ENCODE peak calls at places on chromosomes 16 and 17, in eight cellular contexts. Q is IMR-90, K is neural progenitor cell, O is H9, E is H1, H is HCT116, N is fibroblast of lung, I is Karpas-422. D is an unnamed sample. For H3K27me3, the result is how much of the 10 kb centered on the place peaks cover.

GRCh38 chr16:13244770-13245169 is 343.4 kb downstream of the SHISA9 start:
- DNase-seq in I (no peak), O (no peak), H (no peak), N (no peak), Q (no peak), K (no peak), E (no peak), D (no peak)

GRCh38 chr17:63444457-63444856 is 1.6 kb downstream of the CYB561 start:
- DNase-seq in H (no peak), I (no peak), Q (no peak), K (no peak), E (no peak), O (no peak), N (no peak), D (no peak)

GRCh38 chr17:31915456-31916100 is 14.1 kb upstream of the UTP6 start:
- DNase-seq in N (peak), E (no peak), O (no peak), K (no peak), Q (peak), H (no peak), I (no peak), D (no peak)

GRCh38 chr17:39144414-39144813 is 7.0 kb downstream of the PLXDC1 start:
- DNase-seq in H (no peak), O (no peak), I (no peak), Q (peak), E (no peak), K (no peak), N (peak), D (no peak)

GRCh38 chr16:81003610-81004460 is 2.9 kb downstream of the CMC2 start:
- DNase-seq in H (no peak), Q (peak), I (no peak), E (no peak), O (no peak), N (peak), K (no peak), D (no peak)

GRCh38 chr16:19912445-19913305 is 28.0 kb upstream of the GPRC5B start:
- DNase-seq in O (no peak), H (peak), N (peak), K (no peak), I (no peak), E (no peak), Q (peak), D (no peak)

GRCh38 chr16:88570691-88571092 is 489 bp downstream of the ZC3H18 start:
- DNase-seq in O (no peak), Q (no peak), I (peak), N (peak), K (peak), E (no peak), H (no peak), D (peak)

GRCh38 chr17:77328823-77329740 is 188.3 kb downstream of the SEC14L1 start:
- DNase-seq in N (no peak), K (no peak), E (no peak), I (no peak), H (no peak), Q (no peak), O (peak), D (no peak)

GRCh38 chr17:3748576-3748975 is 24.9 kb downstream of the HASPIN start:
- DNase-seq in I (no peak), H (no peak), K (no peak), N (no peak), Q (no peak), O (no peak), E (no peak), D (no peak)

GRCh38 chr17:10149573-10150399 is 48.6 kb downstream of the GAS7 start:
- DNase-seq in H (peak), K (no peak), E (no peak), I (peak), N (peak), O (no peak), Q (peak), D (peak)

GRCh38 chr17:47946929-47947397 is 5.6 kb downstream of the PNPO start:
- DNase-seq in Q (peak), H (peak), O (peak), N (peak), K (peak), I (peak), E (peak), D (peak)

DNA sequence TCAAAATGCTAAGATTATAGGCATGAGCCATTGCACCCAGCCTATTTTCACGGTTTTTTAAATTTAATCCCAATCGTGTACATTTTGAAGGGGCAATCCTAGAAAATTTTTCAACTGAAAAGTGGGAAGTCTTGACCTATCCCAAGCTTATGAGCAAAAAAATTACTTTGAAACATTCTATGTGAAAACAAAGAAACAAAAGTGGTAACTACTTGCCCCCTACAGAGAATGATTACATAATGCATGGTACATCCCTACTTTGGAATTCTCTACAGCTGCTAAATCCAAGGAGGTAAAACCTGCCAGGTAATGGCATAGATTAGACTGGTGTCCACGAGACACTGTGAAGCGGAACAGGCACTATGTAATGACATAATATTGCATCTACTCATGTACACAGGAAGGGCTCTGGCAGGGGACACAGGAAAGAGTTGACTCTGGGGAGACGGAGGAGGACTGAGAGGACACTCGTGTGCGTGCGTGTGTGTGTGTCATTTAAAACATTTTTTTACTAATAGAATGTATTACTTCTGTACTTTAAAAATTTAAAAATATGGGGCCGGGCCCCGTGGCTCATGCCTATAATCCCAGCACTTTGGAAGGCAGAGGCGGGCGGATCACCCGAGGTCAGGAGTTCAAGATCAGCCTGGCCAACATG is 15.7 kb downstream of the ASGR2 start:
- DNase-seq in Q (no peak), H (no peak), E (no peak), N (no peak), K (no peak), I (no peak), O (no peak), D (no peak)
- H3K27me3 ChIP-seq in Q (under half), H (under half), E (under half), N (under half), K (under half), I (under half), O (under half), D (under half)

DNA sequence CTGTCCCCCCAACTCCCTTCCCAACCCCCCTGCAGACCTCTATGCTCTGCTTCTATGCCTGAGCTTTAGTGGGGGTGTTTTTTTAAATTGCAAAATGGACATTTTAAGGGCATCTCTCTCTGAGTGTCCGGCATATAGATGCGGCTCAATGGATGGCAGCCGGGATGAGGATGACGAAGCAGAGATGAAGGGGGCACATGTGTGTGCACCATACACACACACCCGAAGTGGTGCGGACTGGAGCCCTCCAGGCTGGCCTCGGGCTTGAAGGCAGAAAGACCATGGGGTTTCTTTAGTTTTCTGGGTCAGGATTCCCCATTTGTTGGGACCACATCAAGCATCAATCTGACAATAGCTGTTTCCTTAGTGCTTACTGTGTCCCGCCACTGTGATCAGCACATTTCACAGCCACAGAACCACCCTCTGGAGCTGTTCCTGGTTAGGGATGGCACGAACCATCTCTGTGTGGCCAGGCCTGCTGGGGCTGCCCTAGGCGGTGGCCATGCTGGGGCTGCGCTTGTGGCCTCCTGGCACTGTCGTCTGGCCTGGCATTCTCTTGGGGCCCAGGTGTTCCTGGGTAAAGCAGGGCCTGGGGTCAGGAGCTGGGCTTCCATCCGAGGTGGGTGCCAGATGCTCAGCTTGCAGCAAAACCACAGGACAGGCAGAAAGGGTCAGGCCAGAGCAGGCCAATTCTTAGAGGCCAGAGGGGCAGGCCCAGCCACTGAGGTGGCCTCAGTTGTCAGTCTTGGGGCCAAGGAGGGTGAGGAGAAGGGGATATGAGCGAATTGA is 49.9 kb downstream of the NT5M start:
- DNase-seq in K (no peak), E (no peak), I (no peak), Q (no peak), H (no peak), N (no peak), O (no peak), D (no peak)
- H3K9ac ChIP-seq in K (no peak), E (no peak), I (no peak), Q (no peak), H (no peak), N (no peak), O (no peak), D (no peak)

GRCh38 chr17:46266656-46267544 is 28.0 kb upstream of the LRRC37A start:
- DNase-seq in E (no peak), N (peak), K (peak), H (peak), I (peak), O (peak), Q (peak), D (peak)
- H3K27me3 ChIP-seq in E (under half), N (under half), K (half or more), H (under half), I (under half), O (under half), Q (under half), D (under half)

DNA sequence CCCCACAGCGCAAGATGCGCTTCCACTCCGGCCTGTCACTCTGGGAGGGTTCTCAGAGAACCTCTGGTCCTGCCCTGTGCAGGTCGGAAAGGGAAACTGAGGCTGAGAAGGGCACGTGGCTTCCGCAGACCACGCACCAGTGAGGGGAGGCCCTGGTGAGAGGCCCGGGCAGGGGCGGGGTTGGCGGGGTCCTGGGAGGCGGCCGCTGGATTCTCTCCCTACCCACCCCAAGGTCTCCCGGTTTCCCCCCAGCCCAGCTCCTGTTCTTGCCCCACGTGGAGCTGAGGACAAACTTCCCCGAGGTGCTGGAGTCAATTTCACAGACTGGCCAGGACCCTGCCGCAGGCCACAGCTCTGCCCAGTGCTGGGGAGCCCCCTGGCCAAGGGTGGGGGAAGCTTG is 11.5 kb downstream of the CCL17 start:
- DNase-seq in N (no peak), Q (no peak), K (no peak), E (no peak), O (no peak), I (no peak), H (no peak), D (no peak)
- H3K9ac ChIP-seq in N (no peak), Q (no peak), K (no peak), E (no peak), O (no peak), I (no peak), H (no peak), D (no peak)

DNA sequence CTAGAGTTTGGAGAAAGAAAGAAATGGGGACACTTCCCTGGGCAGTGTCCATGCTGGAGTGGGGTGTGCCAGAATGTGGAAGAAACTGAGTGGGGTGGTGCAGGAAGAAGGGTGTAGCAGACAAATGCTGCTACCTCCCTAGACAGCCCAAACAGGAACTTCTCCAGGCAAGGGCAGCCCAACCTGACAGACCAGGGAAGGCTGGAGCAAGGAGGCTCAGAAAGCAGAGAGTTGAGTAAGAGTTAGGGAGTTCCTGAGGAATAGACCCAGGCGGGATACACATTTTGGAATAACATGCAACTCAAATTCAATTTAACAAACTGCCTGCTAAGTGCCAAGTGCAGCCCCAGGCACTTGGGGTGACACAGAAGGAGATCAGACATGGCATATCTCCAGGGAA is 1.0 kb upstream of the MYO18A start:
- DNase-seq in O (peak), I (no peak), K (no peak), H (no peak), Q (no peak), E (no peak), N (no peak), D (no peak)
- H3K27me3 ChIP-seq in O (under half), I (under half), K (under half), H (under half), Q (under half), E (under half), N (under half), D (under half)

GRCh38 chr17:2237960-2238359 is 65.6 kb downstream of the SMG6 start:
- DNase-seq in O (no peak), Q (no peak), E (no peak), N (no peak), I (no peak), H (no peak), K (no peak), D (no peak)

GRCh38 chr17:2239170-2239551 is 64.4 kb downstream of the SMG6 start:
- DNase-seq in K (no peak), O (no peak), Q (no peak), H (no peak), I (no peak), E (no peak), N (no peak), D (no peak)

GRCh38 chr17:2238432-2239169 is 65.0 kb downstream of the SMG6 start:
- DNase-seq in Q (no peak), N (no peak), I (peak), K (no peak), H (no peak), O (no peak), E (no peak), D (no peak)

GRCh38 chr17:2235792-2236365 is 67.7 kb downstream of the SMG6 start:
- DNase-seq in Q (no peak), O (no peak), E (no peak), I (peak), N (peak), K (no peak), H (no peak), D (no peak)

GRCh38 chr17:2237521-2237921 is 66.1 kb downstream of the SMG6 start:
- DNase-seq in E (no peak), N (peak), Q (no peak), I (no peak), H (no peak), O (no peak), K (no peak), D (no peak)
- H3K9ac ChIP-seq in E (no peak), N (no peak), Q (peak), I (peak), H (no peak), O (no peak), K (no peak), D (no peak)

GRCh38 chr16:839643-840408 is 39.3 kb upstream of the GNG13 start:
- DNase-seq in I (no peak), K (no peak), Q (no peak), E (no peak), O (no peak), N (no peak), H (no peak), D (no peak)
- H3K27me3 ChIP-seq in I (under half), K (under half), Q (under half), E (under half), O (under half), N (under half), H (under half), D (under half)

GRCh38 chr17:67476787-67477335 is 99.8 kb downstream of the PITPNC1 start:
- DNase-seq in N (no peak), Q (no peak), K (no peak), I (no peak), O (no peak), H (no peak), E (no peak), D (no peak)

GRCh38 chr17:67471118-67471517 is 94.0 kb downstream of the PITPNC1 start:
- DNase-seq in N (no peak), Q (no peak), O (no peak), H (no peak), K (no peak), E (no peak), I (no peak), D (no peak)

GRCh38 chr17:67477687-67478086 is 100.6 kb downstream of the PITPNC1 start:
- DNase-seq in N (peak), O (no peak), Q (peak), K (no peak), E (no peak), I (no peak), H (peak), D (no peak)

GRCh38 chr17:67475161-67475887 is 98.2 kb downstream of the PITPNC1 start:
- DNase-seq in Q (peak), O (peak), K (peak), E (peak), N (peak), H (peak), I (peak), D (peak)

GRCh38 chr17:67474081-67474661 is 97.1 kb downstream of the PITPNC1 start:
- DNase-seq in E (no peak), H (no peak), I (no peak), Q (peak), K (peak), O (peak), N (peak), D (no peak)
- H3K9ac ChIP-seq in E (no peak), H (no peak), I (no peak), Q (no peak), K (no peak), O (no peak), N (no peak), D (no peak)

GRCh38 chr17:79678091-79678731 is 52.5 kb upstream of the ENPP7 start:
- DNase-seq in K (no peak), Q (no peak), O (no peak), E (no peak), N (no peak), I (no peak), H (no peak), D (no peak)

GRCh38 chr17:79678856-79679255 is 51.9 kb upstream of the ENPP7 start:
- DNase-seq in Q (no peak), O (no peak), N (no peak), E (no peak), K (no peak), I (no peak), H (no peak), D (no peak)

GRCh38 chr17:79676796-79677195 is 53.9 kb upstream of the ENPP7 start:
- DNase-seq in K (no peak), N (no peak), E (no peak), O (no peak), H (no peak), I (no peak), Q (no peak), D (no peak)

GRCh38 chr17:79679631-79680340 is 51.0 kb upstream of the ENPP7 start:
- DNase-seq in E (no peak), Q (no peak), K (no peak), H (no peak), N (no peak), I (no peak), O (no peak), D (peak)

GRCh38 chr17:79677646-79678045 is 53.1 kb upstream of the ENPP7 start:
- DNase-seq in Q (no peak), K (no peak), O (no peak), H (no peak), N (no peak), I (no peak), E (no peak), D (no peak)
- H3K27me3 ChIP-seq in Q (under half), K (under half), O (under half), H (under half), N (under half), I (under half), E (under half), D (under half)

GRCh38 chr17:45246861-45247428 is 14.9 kb downstream of the SPATA32 start:
- DNase-seq in Q (peak), O (peak), I (peak), N (peak), E (no peak), H (no peak), K (peak), D (no peak)
- H3K9ac ChIP-seq in Q (peak), O (no peak), I (peak), N (peak), E (peak), H (peak), K (no peak), D (no peak)